ENCODE peak calls at places on chromosomes 1 and 21, in ten cellular contexts. H is lung; A is upper lobe of right lung; Y is PC-3; J is fibroblast of lung; G is aorta; B is psoas muscle; D is CD8-positive, alpha-beta T cell; L is left ventricle myocardium inferior; E is GM23338. S is an unnamed sample.

GRCh38 chr1:44281987-44282703 is 68.9 kb downstream of the DMAP1 start:
- DNase-seq in E (no peak), A (no peak), L (no peak), Y (no peak), B (no peak), H (no peak), J (no peak), G (no peak), D (no peak), S (no peak)

GRCh38 chr1:15734296-15734695 is 1.8 kb upstream of the SLC25A34 start:
- DNase-seq in J (no peak), D (no peak), A (no peak), G (no peak), Y (no peak), H (no peak), B (no peak), L (no peak), E (no peak), S (no peak)

GRCh38 chr1:184036517-184036949 is 995 bp downstream of the COLGALT2 start:
- DNase-seq in E (peak; percentile 74), B (no peak), Y (no peak), J (peak; percentile 34), H (no peak), L (peak; percentile 57), G (no peak), D (peak; percentile 52), A (peak; percentile 68), S (no peak)

GRCh38 chr1:233140519-233140918 is 155.0 kb downstream of the PCNX2 start:
- DNase-seq in Y (no peak), G (no peak), L (no peak), J (no peak), H (no peak), E (no peak), A (no peak), B (no peak), D (no peak), S (no peak)

GRCh38 chr1:27632387-27633297 is 2.3 kb downstream of the FGR start:
- DNase-seq in A (no peak), J (no peak), E (no peak), L (no peak), D (no peak), G (no peak), H (no peak), B (no peak), Y (no peak), S (no peak)

GRCh38 chr1:39196244-39197215 is 8.0 kb upstream of the MACF1 start:
- DNase-seq in H (no peak), L (no peak), Y (peak; percentile 72), G (no peak), E (no peak), B (no peak), D (peak; percentile 72), J (peak; percentile 79), A (no peak), S (no peak)

GRCh38 chr21:31798842-31799691 is 67.1 kb upstream of the SCAF4 start:
- DNase-seq in Y (no peak), E (no peak), L (no peak), J (peak; percentile 20), G (no peak), D (no peak), A (no peak), B (no peak), H (peak; percentile 31), S (no peak)

GRCh38 chr1:170537798-170538503 is 6.0 kb downstream of the GORAB start:
- DNase-seq in D (no peak), L (no peak), Y (no peak), H (no peak), B (no peak), A (no peak), J (peak; percentile 73), G (no peak), E (no peak), S (no peak)

GRCh38 chr1:241470361-241470760 is 49.2 kb downstream of the FH start:
- DNase-seq in L (no peak), J (no peak), E (no peak), Y (no peak), B (no peak), A (no peak), D (no peak), G (no peak), H (no peak), S (no peak)

GRCh38 chr21:43740497-43741156 is 21.7 kb downstream of the PDXK start:
- DNase-seq in G (no peak), A (peak; percentile 78), H (no peak), L (no peak), B (no peak), D (no peak), E (peak; percentile 81), Y (no peak), J (peak; percentile 68), S (peak; percentile 41)

GRCh38 chr21:43744725-43745124 is 25.8 kb downstream of the PDXK start:
- DNase-seq in L (no peak), G (no peak), E (no peak), A (no peak), Y (no peak), H (no peak), B (no peak), J (no peak), D (no peak), S (no peak)

GRCh38 chr21:43745772-43746517 is 27.0 kb downstream of the PDXK start:
- DNase-seq in Y (no peak), B (no peak), L (no peak), A (no peak), J (no peak), H (no peak), E (no peak), G (no peak), D (no peak), S (no peak)

GRCh38 chr21:43741425-43742096 is 22.6 kb downstream of the PDXK start:
- DNase-seq in D (no peak), L (no peak), E (peak; percentile 51), Y (no peak), J (no peak), H (no peak), B (no peak), A (no peak), G (no peak), S (no peak)

DNA sequence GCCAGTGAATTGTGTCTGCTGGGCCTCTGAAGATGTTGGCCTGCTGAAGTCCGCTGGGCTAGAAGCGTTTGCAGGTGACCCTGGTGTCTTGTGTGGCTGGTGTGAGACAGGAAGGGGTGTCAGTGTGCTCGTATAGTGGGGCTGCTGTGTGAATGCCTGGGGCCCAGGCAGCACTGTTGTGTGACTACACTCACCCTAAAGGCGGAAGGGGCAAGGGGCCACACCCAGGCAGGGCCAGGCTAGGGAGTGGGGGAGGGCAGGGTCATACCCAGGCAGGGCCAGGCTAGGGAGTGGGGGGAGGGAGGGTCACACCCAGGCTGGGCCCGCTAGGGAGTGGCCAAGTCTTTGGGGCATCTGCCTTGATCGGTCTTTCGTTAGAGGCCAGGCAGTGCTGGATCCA is 25.0 kb downstream of the PDXK start:
- DNase-seq in D (no peak), H (no peak), J (no peak), E (no peak), G (no peak), A (no peak), L (no peak), B (no peak), Y (no peak), S (no peak)
- H3K27ac ChIP-seq in D (no peak overlapping the region), H (no peak overlapping the region), J (no peak overlapping the region), E (no peak overlapping the region), G (no peak overlapping the region), A (no peak overlapping the region), L (no peak overlapping the region), B (no peak overlapping the region), Y (no peak overlapping the region), S (no peak overlapping the region)

DNA sequence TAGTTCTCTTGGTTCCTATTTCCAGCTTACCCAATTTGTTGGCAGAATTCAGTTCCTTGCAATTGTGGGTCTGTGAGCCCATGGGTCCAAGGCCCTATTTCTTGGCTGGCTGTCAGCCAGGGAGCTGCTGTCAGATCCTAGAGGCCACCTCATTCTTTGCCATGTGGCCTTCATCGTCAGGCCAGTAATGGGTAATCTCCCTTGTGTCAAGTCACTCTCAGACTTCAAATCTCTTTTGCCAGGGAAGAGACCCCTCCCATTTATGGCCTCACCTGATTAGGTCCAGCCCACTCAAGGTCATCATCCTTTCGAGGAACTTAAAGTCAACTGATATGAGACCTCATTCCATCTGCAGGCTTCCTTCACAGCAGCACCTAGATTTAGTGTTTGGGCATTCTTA is 17.9 kb downstream of the OBSCN start:
- DNase-seq in L (no peak), H (no peak), B (no peak), Y (no peak), E (no peak), G (no peak), D (no peak), A (no peak), J (no peak), S (no peak)
- H3K27ac ChIP-seq in L (peak overlapping the region; percentile 16), H (no peak overlapping the region), B (peak overlapping the region; percentile 77), Y (no peak overlapping the region), E (no peak overlapping the region), G (no peak overlapping the region), D (no peak overlapping the region), A (no peak overlapping the region), J (no peak overlapping the region), S (no peak overlapping the region)

DNA sequence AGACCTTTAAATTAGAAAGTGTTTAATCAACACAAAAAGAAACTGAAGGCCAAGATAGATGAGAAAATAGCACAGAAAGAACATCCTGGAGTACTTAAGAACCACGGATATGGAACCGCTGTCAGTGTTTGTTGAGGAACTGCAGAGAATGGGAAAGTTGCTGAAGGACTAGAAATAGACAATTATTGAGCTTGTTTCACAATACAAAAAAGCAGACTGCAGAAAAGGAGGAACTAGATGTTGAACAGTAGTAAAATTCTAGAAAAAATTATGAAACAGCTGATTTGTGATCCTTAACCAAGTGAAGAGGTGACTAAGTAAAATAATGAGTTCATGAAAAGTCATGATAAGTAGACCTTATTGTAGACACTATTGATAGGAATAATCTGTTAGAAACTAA is 29.7 kb downstream of the MYSM1 start:
- DNase-seq in D (no peak), A (no peak), G (no peak), H (no peak), B (no peak), Y (no peak), E (no peak), J (no peak), L (no peak), S (no peak)
- H3K27ac ChIP-seq in D (no peak overlapping the region), A (no peak overlapping the region), G (no peak overlapping the region), H (no peak overlapping the region), B (no peak overlapping the region), Y (no peak overlapping the region), E (peak overlapping the region; percentile 24), J (no peak overlapping the region), L (no peak overlapping the region), S (no peak overlapping the region)

DNA sequence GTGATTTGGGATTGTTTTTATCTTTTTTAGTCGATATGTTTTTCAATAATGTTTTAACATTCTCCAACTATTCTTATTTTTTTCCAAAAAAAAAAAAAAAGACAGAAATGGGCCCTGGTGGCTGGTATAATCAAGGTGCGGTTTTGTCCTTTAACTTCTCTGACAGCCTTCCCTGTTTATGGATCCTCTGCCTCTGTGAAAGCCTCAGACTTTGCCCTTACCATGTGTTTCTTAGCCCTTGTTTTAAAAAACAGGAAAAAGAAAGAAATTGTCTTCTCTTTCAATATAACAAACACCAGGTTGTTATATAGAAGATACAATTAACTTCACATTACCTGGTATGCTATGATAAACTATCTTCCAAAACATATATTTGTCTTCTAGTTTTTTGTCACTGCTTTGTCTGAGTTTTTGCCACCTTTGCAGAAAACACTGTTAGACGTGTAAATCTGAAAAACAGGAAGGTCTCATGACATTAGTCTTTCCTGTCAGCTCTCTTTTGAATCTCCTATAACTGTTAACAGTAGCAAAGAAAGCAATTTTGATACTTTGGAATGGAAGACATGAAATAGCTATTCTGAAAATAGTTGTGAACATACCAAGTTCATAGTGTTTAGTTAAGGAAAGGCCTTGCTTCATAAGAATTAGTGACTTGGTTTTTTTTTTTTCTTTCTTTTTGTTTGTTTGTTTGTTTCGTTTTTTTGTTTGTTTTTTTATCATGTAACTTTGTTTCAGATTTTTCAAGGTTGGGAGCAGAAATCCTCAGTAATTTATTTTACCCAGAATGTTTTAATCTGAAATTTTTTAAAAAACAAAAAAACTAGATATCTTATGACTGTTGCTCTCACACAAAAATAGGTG is 31.7 kb upstream of the CACYBP start:
- DNase-seq in E (no peak), J (no peak), L (no peak), B (no peak), D (no peak), A (no peak), H (no peak), Y (no peak), G (no peak), S (no peak)
- H3K27ac ChIP-seq in E (peak overlapping the region; percentile 36), J (no peak overlapping the region), L (peak overlapping the region; percentile 68), B (no peak overlapping the region), D (peak overlapping the region; percentile 59), A (peak overlapping the region; percentile 84), H (no peak overlapping the region), Y (peak overlapping the region; percentile 4), G (no peak overlapping the region), S (no peak overlapping the region)